ENCODE peak calls at places on chromosomes 3 and 15, in seven cellular contexts. W is COR-L47, K is bronchial epithelial cell, H is foreskin fibroblast, E is MG63, G is GM10248, L is activated B cell treated with CpG ODN at 0.5 μM for 24 hours. R is an unnamed sample.

GRCh38 chr3:18625085-18625484 is 199.9 kb upstream of the SATB1 start:
- DNase-seq in W (no peak), K (no peak), H (no peak), E (no peak), G (no peak), L (no peak), R (no peak)

GRCh38 chr3:165984589-165984988 is 147.4 kb upstream of the BCHE start:
- DNase-seq in W (no peak), K (no peak), H (no peak), E (no peak), G (no peak), L (no peak), R (no peak)

GRCh38 chr3:130779031-130779430 is 32.4 kb upstream of the PIK3R4 start:
- DNase-seq in W (peak; percentile 12), K (no peak), H (no peak), E (no peak), G (peak; percentile 56), L (no peak), R (no peak)

GRCh38 chr3:175606650-175607318 is 747.6 kb downstream of the NAALADL2 start:
- DNase-seq in W (peak; percentile 63), K (peak; percentile 57), H (no peak), E (no peak), G (no peak), L (no peak), R (no peak)

GRCh38 chr3:62439978-62440377 is 66.6 kb upstream of the FEZF2 start:
- DNase-seq in W (no peak), K (no peak), H (no peak), E (no peak), G (no peak), L (no peak), R (no peak)

GRCh38 chr15:58839485-58839884 is 68.4 kb downstream of the MINDY2 start:
- DNase-seq in W (no peak), K (peak; percentile 15), H (no peak), E (no peak), G (peak; percentile 46), L (no peak), R (peak; percentile 3)

GRCh38 chr15:40308844-40309189 is 1.1 kb upstream of the PLCB2 start:
- DNase-seq in W (no peak), K (no peak), H (no peak), E (no peak), G (no peak), L (no peak), R (no peak)

GRCh38 chr3:14793126-14793857 is 25.5 kb upstream of the FGD5 start:
- DNase-seq in W (no peak), K (no peak), H (no peak), E (no peak), G (no peak), L (no peak), R (no peak)

GRCh38 chr3:112293368-112294321 is at the start of gene SLC9C1:
- DNase-seq in W (peak; percentile 77), K (peak; percentile 75), H (peak; percentile 51), E (peak; percentile 14), G (peak; percentile 53), L (peak; percentile 18), R (peak; percentile 81)

GRCh38 chr3:33064929-33065328 is 32.0 kb downstream of the GLB1 start:
- DNase-seq in W (no peak), K (peak; percentile 1), H (no peak), E (no peak), G (no peak), L (no peak), R (no peak)

GRCh38 chr3:130515755-130516154 is 1.2 kb upstream of the COL6A6 start:
- DNase-seq in W (no peak), K (peak; percentile 5), H (no peak), E (peak; percentile 30), G (no peak), L (no peak), R (no peak)

GRCh38 chr3:116087431-116087830 is 357.9 kb downstream of the LSAMP start:
- DNase-seq in W (no peak), K (no peak), H (no peak), E (no peak), G (no peak), L (no peak), R (no peak)

GRCh38 chr3:195769551-195769950 is 42.2 kb downstream of the MUC4 start:
- DNase-seq in W (no peak), K (no peak), H (no peak), E (no peak), G (no peak), L (no peak), R (no peak)

GRCh38 chr3:132253262-132253878 is 63.8 kb upstream of the ACP3 start:
- DNase-seq in W (peak; percentile 30), K (peak; percentile 72), H (peak; percentile 49), E (no peak), G (peak; percentile 59), L (no peak), R (peak; percentile 77)

GRCh38 chr3:72912532-72912931 is 24.7 kb downstream of the GXYLT2 start:
- DNase-seq in W (no peak), K (no peak), H (no peak), E (no peak), G (no peak), L (no peak), R (no peak)

R was measured in dermis blood vessel endothelial cell.